ENCODE peak calls at places on chromosome 20, in five cellular contexts. One of them, this sample, is unnamed.

GRCh38 chr20:46296526-46297250 is 11.6 kb downstream of the CDH22 start:
- DNase-seq in cardiac muscle cell: no peak
- DNase-seq in pancreas: no peak
- DNase-seq in GM13977: no peak
- DNase-seq in left lung: no peak
- DNase-seq in this sample: no peak

GRCh38 chr20:41151134-41151869 is 14.0 kb downstream of the PLCG1 start:
- DNase-seq in cardiac muscle cell: no peak
- DNase-seq in pancreas: no peak
- DNase-seq in GM13977: no peak
- DNase-seq in left lung: no peak
- DNase-seq in this sample: no peak

GRCh38 chr20:11379257-11380011 is 538.3 kb upstream of the BTBD3 start:
- DNase-seq in cardiac muscle cell: peak
- DNase-seq in pancreas: no peak
- DNase-seq in GM13977: no peak
- DNase-seq in left lung: no peak
- DNase-seq in this sample: peak

GRCh38 chr20:48541581-48542071 is 286.2 kb downstream of the PREX1 start:
- DNase-seq in cardiac muscle cell: no peak
- DNase-seq in pancreas: no peak
- DNase-seq in GM13977: peak
- DNase-seq in left lung: no peak
- DNase-seq in this sample: no peak

GRCh38 chr20:62452475-62453095 is 23.2 kb downstream of the GATA5 start:
- DNase-seq in cardiac muscle cell: no peak
- DNase-seq in pancreas: no peak
- DNase-seq in GM13977: no peak
- DNase-seq in left lung: no peak
- DNase-seq in this sample: no peak

GRCh38 chr20:56629464-56630085 is 469 bp downstream of the TFAP2C start:
- DNase-seq in cardiac muscle cell: no peak
- DNase-seq in pancreas: no peak
- DNase-seq in GM13977: peak
- DNase-seq in left lung: no peak
- DNase-seq in this sample: no peak

GRCh38 chr20:50850721-50851286 is 55.9 kb downstream of the BCAS4 start:
- DNase-seq in cardiac muscle cell: peak
- DNase-seq in pancreas: no peak
- DNase-seq in GM13977: no peak
- DNase-seq in left lung: no peak
- DNase-seq in this sample: no peak

GRCh38 chr20:47620808-47621805 is 119.4 kb downstream of the NCOA3 start:
- DNase-seq in cardiac muscle cell: peak
- DNase-seq in pancreas: no peak
- DNase-seq in GM13977: peak
- DNase-seq in left lung: no peak
- DNase-seq in this sample: no peak

GRCh38 chr20:9613871-9614270 is 99.5 kb downstream of the LAMP5 start:
- DNase-seq in cardiac muscle cell: no peak
- DNase-seq in pancreas: no peak
- DNase-seq in GM13977: no peak
- DNase-seq in left lung: no peak
- DNase-seq in this sample: no peak

GRCh38 chr20:34762031-34762555 is 57.9 kb downstream of the TP53INP2 start:
- DNase-seq in cardiac muscle cell: no peak
- DNase-seq in pancreas: no peak
- DNase-seq in GM13977: no peak
- DNase-seq in left lung: no peak
- DNase-seq in this sample: no peak

GRCh38 chr20:6140947-6141346 is 18.1 kb upstream of the FERMT1 start:
- DNase-seq in cardiac muscle cell: no peak
- DNase-seq in pancreas: no peak
- DNase-seq in GM13977: no peak
- DNase-seq in left lung: no peak
- DNase-seq in this sample: no peak

GRCh38 chr20:49880177-49880576 is 35.2 kb downstream of the SPATA2 start:
- DNase-seq in cardiac muscle cell: peak
- DNase-seq in pancreas: no peak
- DNase-seq in GM13977: no peak
- DNase-seq in left lung: no peak
- DNase-seq in this sample: no peak

GRCh38 chr20:64119301-64119680 is 11.9 kb upstream of the NPBWR2 start:
- DNase-seq in cardiac muscle cell: no peak
- DNase-seq in pancreas: no peak
- DNase-seq in GM13977: no peak
- DNase-seq in left lung: peak
- DNase-seq in this sample: no peak

GRCh38 chr20:21063276-21063675 is 42.9 kb downstream of the LINC00237 start:
- DNase-seq in cardiac muscle cell: no peak
- DNase-seq in pancreas: no peak
- DNase-seq in GM13977: no peak
- DNase-seq in left lung: no peak
- DNase-seq in this sample: no peak

GRCh38 chr20:64226686-64227576 is 28.6 kb upstream of the PCMTD2 start:
- DNase-seq in cardiac muscle cell: no peak
- DNase-seq in pancreas: no peak
- DNase-seq in GM13977: no peak
- DNase-seq in left lung: no peak
- DNase-seq in this sample: no peak

GRCh38 chr20:6162239-6162638 is 39.4 kb upstream of the FERMT1 start:
- DNase-seq in cardiac muscle cell: peak
- DNase-seq in pancreas: no peak
- DNase-seq in GM13977: no peak
- DNase-seq in left lung: peak
- DNase-seq in this sample: no peak

GRCh38 chr20:63941282-63942060 is 14.7 kb downstream of the UCKL1 start:
- DNase-seq in cardiac muscle cell: peak
- DNase-seq in pancreas: no peak
- DNase-seq in GM13977: peak
- DNase-seq in left lung: peak
- DNase-seq in this sample: no peak

GRCh38 chr20:35697696-35698297 is 1.4 kb downstream of the NFS1 start:
- DNase-seq in cardiac muscle cell: no peak
- DNase-seq in pancreas: no peak
- DNase-seq in GM13977: no peak
- DNase-seq in left lung: no peak
- DNase-seq in this sample: no peak

GRCh38 chr20:46375771-46376170 is 30.6 kb downstream of the ELMO2 start:
- DNase-seq in cardiac muscle cell: peak
- DNase-seq in pancreas: no peak
- DNase-seq in GM13977: no peak
- DNase-seq in left lung: no peak
- DNase-seq in this sample: no peak

GRCh38 chr20:14853079-14853478 is 515.7 kb upstream of the FLRT3 start:
- DNase-seq in cardiac muscle cell: no peak
- DNase-seq in pancreas: no peak
- DNase-seq in GM13977: no peak
- DNase-seq in left lung: no peak
- DNase-seq in this sample: no peak

GRCh38 chr20:48523191-48523757 is 304.5 kb downstream of the PREX1 start:
- DNase-seq in cardiac muscle cell: peak
- DNase-seq in pancreas: no peak
- DNase-seq in GM13977: peak
- DNase-seq in left lung: no peak
- DNase-seq in this sample: peak

DNA sequence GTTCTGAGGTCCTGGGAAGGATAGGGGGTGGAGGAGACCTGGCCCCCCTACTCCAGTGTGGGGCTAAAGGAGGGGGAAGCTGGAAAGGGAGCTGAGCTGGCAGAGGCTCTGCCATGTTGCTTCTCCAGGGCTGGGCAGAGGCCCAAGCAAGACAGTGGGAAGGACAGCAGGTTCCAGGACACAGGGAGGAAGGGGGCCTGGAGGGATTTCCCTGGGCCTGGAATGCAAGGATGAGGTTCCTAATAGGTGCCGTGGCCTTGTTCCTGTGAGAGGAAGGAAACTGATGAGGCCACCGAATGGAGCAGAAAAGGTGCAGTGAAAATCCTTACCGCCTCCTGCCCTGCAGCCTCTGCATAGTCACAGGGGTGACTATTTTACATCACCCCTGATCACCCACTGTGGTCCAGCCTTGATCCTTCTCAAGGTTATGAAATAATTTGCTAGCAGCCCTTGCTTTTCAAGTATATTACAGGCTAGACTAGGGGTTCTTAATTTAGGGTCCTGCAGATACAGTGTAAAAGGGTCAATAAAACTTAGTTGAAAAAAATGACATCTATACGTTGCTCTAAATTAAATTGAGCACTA is 45.6 kb upstream of the RNF24 start:
- DNase-seq in cardiac muscle cell: no peak
- DNase-seq in pancreas: no peak
- DNase-seq in GM13977: no peak
- DNase-seq in left lung: no peak
- DNase-seq in this sample: no peak
- TF ChIP-seq CTCF in cardiac muscle cell: no peak
- TF ChIP-seq CTCF in pancreas: no peak
- TF ChIP-seq CTCF in GM13977: no peak
- TF ChIP-seq CTCF in left lung: no peak
- TF ChIP-seq CTCF in this sample: no peak

GRCh38 chr20:887137-887536 is 29.0 kb downstream of the ANGPT4 start:
- DNase-seq in cardiac muscle cell: no peak
- DNase-seq in pancreas: no peak
- DNase-seq in GM13977: no peak
- DNase-seq in left lung: no peak
- DNase-seq in this sample: no peak

GRCh38 chr20:881051-881820 is 34.9 kb downstream of the ANGPT4 start:
- DNase-seq in cardiac muscle cell: peak
- DNase-seq in pancreas: no peak
- DNase-seq in GM13977: no peak
- DNase-seq in left lung: no peak
- DNase-seq in this sample: no peak

GRCh38 chr20:888057-888456 is 28.1 kb downstream of the ANGPT4 start:
- DNase-seq in cardiac muscle cell: no peak
- DNase-seq in pancreas: no peak
- DNase-seq in GM13977: no peak
- DNase-seq in left lung: no peak
- DNase-seq in this sample: no peak

GRCh38 chr20:889110-889509 is 27.0 kb downstream of the ANGPT4 start:
- DNase-seq in cardiac muscle cell: no peak
- DNase-seq in pancreas: no peak
- DNase-seq in GM13977: no peak
- DNase-seq in left lung: no peak
- DNase-seq in this sample: no peak

GRCh38 chr20:884983-885952 is 30.9 kb downstream of the ANGPT4 start:
- DNase-seq in cardiac muscle cell: peak
- DNase-seq in pancreas: no peak
- DNase-seq in GM13977: no peak
- DNase-seq in left lung: peak
- DNase-seq in this sample: peak
- TF ChIP-seq CTCF in cardiac muscle cell: peak
- TF ChIP-seq CTCF in pancreas: no peak
- TF ChIP-seq CTCF in GM13977: no peak
- TF ChIP-seq CTCF in left lung: no peak
- TF ChIP-seq CTCF in this sample: peak

GRCh38 chr20:59569305-59569704 is 35.0 kb upstream of the PHACTR3 start:
- DNase-seq in cardiac muscle cell: no peak
- DNase-seq in pancreas: no peak
- DNase-seq in GM13977: no peak
- DNase-seq in left lung: no peak
- DNase-seq in this sample: no peak
- TF ChIP-seq CTCF in cardiac muscle cell: no peak
- TF ChIP-seq CTCF in pancreas: no peak
- TF ChIP-seq CTCF in GM13977: no peak
- TF ChIP-seq CTCF in left lung: no peak
- TF ChIP-seq CTCF in this sample: no peak

DNA sequence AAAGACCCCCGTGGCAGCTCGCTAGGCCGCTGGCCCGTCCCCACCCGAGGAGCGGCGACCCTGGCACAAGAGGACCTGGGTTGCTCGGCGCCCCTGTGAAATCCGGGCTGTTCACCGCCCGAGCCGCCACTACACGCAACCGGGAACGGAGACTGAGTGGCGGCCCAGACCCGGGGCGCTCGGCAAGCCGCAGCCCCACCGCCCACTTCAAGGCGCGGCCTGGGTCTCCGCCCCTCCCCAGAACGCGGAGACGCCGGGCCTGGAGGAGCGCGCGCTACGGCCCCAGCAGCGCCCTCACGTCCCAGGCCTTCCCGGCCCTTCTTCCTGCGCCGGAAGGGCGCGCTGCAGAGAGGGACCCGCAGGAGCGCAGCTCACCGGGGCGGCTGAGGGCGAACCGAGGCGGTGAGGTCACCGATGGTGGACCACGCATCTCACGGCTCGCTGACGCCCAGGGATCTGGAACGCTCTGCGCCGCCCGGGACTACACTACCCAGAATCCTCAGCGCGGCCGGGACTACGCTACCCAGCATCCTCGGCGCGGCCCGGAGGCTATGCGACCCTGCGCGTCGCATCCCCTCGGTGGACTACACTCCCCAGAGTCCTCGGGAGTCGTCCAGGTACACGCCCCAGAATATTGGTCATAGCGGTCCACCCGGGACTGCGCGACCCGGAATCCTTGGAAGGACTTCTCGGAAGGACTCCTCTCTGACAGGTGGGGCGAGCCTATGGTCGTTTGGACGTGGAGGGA is at the start of gene ZNF337:
- DNase-seq in cardiac muscle cell: peak
- DNase-seq in pancreas: peak
- DNase-seq in GM13977: peak
- DNase-seq in left lung: peak
- DNase-seq in this sample: peak
- TF ChIP-seq CTCF in cardiac muscle cell: peak
- TF ChIP-seq CTCF in pancreas: no peak
- TF ChIP-seq CTCF in GM13977: peak
- TF ChIP-seq CTCF in left lung: no peak
- TF ChIP-seq CTCF in this sample: no peak